ENCODE peak calls at places on chromosomes 7 and 10, in seven cellular contexts. U is cardiac muscle cell; X is CD4-positive, alpha-beta T cell; P is lung; D is RWPE1; Y is tibial nerve; C is IMR-90. O is an unnamed sample.

GRCh38 chr10:85641479-85641967 is 725.1 kb downstream of the GRID1 start:
- DNase-seq in U (no peak), X (no peak), P (no peak), D (no peak), Y (no peak), C (no peak), O (no peak)

GRCh38 chr7:14341200-14341599 is 351.7 kb upstream of the ETV1 start:
- DNase-seq in U (no peak), X (no peak), P (no peak), D (no peak), Y (no peak), C (no peak), O (no peak)

GRCh38 chr7:90843467-90843866 is 247.3 kb downstream of the CDK14 start:
- DNase-seq in U (no peak), X (no peak), P (no peak), D (no peak), Y (no peak), C (no peak), O (no peak)

GRCh38 chr10:14954001-14954770 is at the start of gene DCLRE1C:
- DNase-seq in U (peak), X (peak), P (peak), D (peak), Y (peak), C (peak), O (peak)

GRCh38 chr10:112526130-112526529 is 79.1 kb downstream of the VTI1A start:
- DNase-seq in U (no peak), X (no peak), P (no peak), D (peak), Y (no peak), C (peak), O (no peak)

GRCh38 chr7:83065714-83066113 is 97.0 kb downstream of the PCLO start:
- DNase-seq in U (no peak), X (no peak), P (no peak), D (no peak), Y (no peak), C (no peak), O (no peak)

GRCh38 chr7:144019457-144019856 is 19.3 kb downstream of the OR6B1 start:
- DNase-seq in U (no peak), X (no peak), P (no peak), D (no peak), Y (no peak), C (peak), O (no peak)

GRCh38 chr10:3720228-3721019 is 64.6 kb downstream of the KLF6 start:
- DNase-seq in U (no peak), X (no peak), P (peak), D (peak), Y (no peak), C (peak), O (no peak)

GRCh38 chr7:92830532-92831110 is 5.8 kb downstream of the CDK6 start:
- DNase-seq in U (no peak), X (no peak), P (no peak), D (no peak), Y (no peak), C (peak), O (no peak)

GRCh38 chr10:122492955-122493597 is 31.7 kb downstream of the HTRA1 start:
- DNase-seq in U (no peak), X (no peak), P (no peak), D (no peak), Y (no peak), C (peak), O (no peak)

GRCh38 chr10:51031995-51032394 is 42.3 kb upstream of the PRKG1 start:
- DNase-seq in U (no peak), X (no peak), P (no peak), D (no peak), Y (no peak), C (no peak), O (no peak)

GRCh38 chr10:32104622-32105509 is 48.6 kb upstream of the KIF5B start:
- DNase-seq in U (no peak), X (no peak), P (no peak), D (no peak), Y (no peak), C (peak), O (no peak)

GRCh38 chr7:37916673-37917660 is at the start of gene SFRP4:
- DNase-seq in U (peak), X (no peak), P (peak), D (peak), Y (peak), C (peak), O (peak)

GRCh38 chr7:136198168-136198567 is 221.0 kb upstream of the MTPN start:
- DNase-seq in U (no peak), X (no peak), P (no peak), D (no peak), Y (no peak), C (no peak), O (no peak)

GRCh38 chr10:24886281-24886680 is 66.1 kb downstream of the PRTFDC1 start:
- DNase-seq in U (no peak), X (no peak), P (no peak), D (no peak), Y (no peak), C (no peak), O (no peak)

GRCh38 chr10:97046426-97047072 is 139.2 kb downstream of the SLIT1 start:
- DNase-seq in U (no peak), X (no peak), P (no peak), D (no peak), Y (no peak), C (no peak), O (no peak)

GRCh38 chr10:131946880-131947279 is 34.8 kb downstream of the BNIP3 start:
- DNase-seq in U (no peak), X (no peak), P (no peak), D (no peak), Y (no peak), C (no peak), O (no peak)

GRCh38 chr7:115249080-115249479 is 327.2 kb downstream of the MDFIC start:
- DNase-seq in U (no peak), X (no peak), P (no peak), D (peak), Y (no peak), C (peak), O (no peak)

GRCh38 chr10:17736223-17736622 is 15.8 kb upstream of the TMEM236 start:
- DNase-seq in U (no peak), X (no peak), P (no peak), D (no peak), Y (no peak), C (no peak), O (no peak)

GRCh38 chr7:18896343-18896975 is 221.0 kb downstream of the TWIST1 start:
- DNase-seq in U (peak), X (no peak), P (no peak), D (no peak), Y (no peak), C (peak), O (no peak)

GRCh38 chr7:133253522-133253882 is 624 bp downstream of the EXOC4 start:
- DNase-seq in U (peak), X (peak), P (no peak), D (no peak), Y (no peak), C (peak), O (no peak)

GRCh38 chr10:90167174-90168064 is 466.0 kb downstream of the KIF20B start:
- DNase-seq in U (no peak), X (no peak), P (no peak), D (peak), Y (no peak), C (peak), O (no peak)

GRCh38 chr10:80204801-80205477 is 398 bp downstream of the ANXA11 start:
- DNase-seq in U (peak), X (peak), P (no peak), D (peak), Y (no peak), C (peak), O (no peak)

GRCh38 chr10:51522858-51523257 is 176.5 kb downstream of the CSTF2T start:
- DNase-seq in U (no peak), X (no peak), P (no peak), D (no peak), Y (no peak), C (no peak), O (no peak)

GRCh38 chr10:93568105-93568390 is 1.6 kb downstream of the FFAR4 start:
- DNase-seq in U (no peak), X (no peak), P (no peak), D (no peak), Y (no peak), C (no peak), O (no peak)

GRCh38 chr7:128022631-128023532 is 8.4 kb downstream of the LRRC4 start:
- DNase-seq in U (no peak), X (no peak), P (no peak), D (peak), Y (no peak), C (peak), O (no peak)

GRCh38 chr10:1628757-1629156 is 108.6 kb downstream of the ADARB2 start:
- DNase-seq in U (no peak), X (no peak), P (no peak), D (no peak), Y (no peak), C (no peak), O (no peak)

GRCh38 chr10:129719889-129720590 is 244.0 kb downstream of the EBF3 start:
- DNase-seq in U (no peak), X (no peak), P (no peak), D (no peak), Y (no peak), C (no peak), O (no peak)

GRCh38 chr10:89281606-89282395 is 20.0 kb upstream of the IFIT2 start:
- DNase-seq in U (no peak), X (no peak), P (no peak), D (no peak), Y (no peak), C (no peak), O (no peak)

GRCh38 chr7:71506822-71507221 is 374.9 kb downstream of the GALNT17 start:
- DNase-seq in U (no peak), X (no peak), P (no peak), D (no peak), Y (no peak), C (no peak), O (no peak)
- TF ChIP-seq CTCF in U (no peak), X (no peak), P (no peak), D (no peak), Y (no peak), C (no peak), O (no peak)

GRCh38 chr7:28144266-28144665 is 36.3 kb downstream of the JAZF1 start:
- DNase-seq in U (peak), X (no peak), P (no peak), D (no peak), Y (no peak), C (no peak), O (no peak)
- TF ChIP-seq CTCF in U (no peak), X (no peak), P (no peak), D (no peak), Y (no peak), C (no peak), O (no peak)

GRCh38 chr7:148110097-148110868 is 480.3 kb upstream of the C7orf33 start:
- DNase-seq in U (peak), X (no peak), P (no peak), D (no peak), Y (no peak), C (no peak), O (no peak)
- TF ChIP-seq CTCF in U (peak), X (no peak), P (no peak), D (no peak), Y (no peak), C (no peak), O (no peak)

DNA sequence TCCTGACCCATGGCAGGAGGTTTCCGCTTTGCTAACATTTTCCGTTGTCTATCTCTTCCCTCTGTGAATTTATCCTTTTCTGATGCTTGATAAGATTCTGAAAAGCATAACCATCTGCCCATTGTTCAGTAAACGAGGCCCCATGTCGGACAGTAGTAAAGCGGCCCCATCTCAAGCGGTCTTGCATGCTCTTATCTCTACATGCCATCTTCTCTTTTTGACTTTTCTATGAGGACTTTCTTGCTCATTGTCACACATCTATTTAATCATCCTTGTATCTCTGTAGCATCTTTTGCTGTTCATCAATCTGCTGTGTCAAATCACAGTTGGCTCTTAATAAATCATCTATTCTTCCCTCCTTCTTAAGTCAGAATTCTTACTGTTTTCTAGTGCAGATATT is 37.6 kb downstream of the ZNF248 start:
- DNase-seq in U (no peak), X (no peak), P (no peak), D (no peak), Y (no peak), C (no peak), O (no peak)
- TF ChIP-seq CTCF in U (no peak), X (no peak), P (no peak), D (no peak), Y (no peak), C (no peak), O (no peak)

DNA sequence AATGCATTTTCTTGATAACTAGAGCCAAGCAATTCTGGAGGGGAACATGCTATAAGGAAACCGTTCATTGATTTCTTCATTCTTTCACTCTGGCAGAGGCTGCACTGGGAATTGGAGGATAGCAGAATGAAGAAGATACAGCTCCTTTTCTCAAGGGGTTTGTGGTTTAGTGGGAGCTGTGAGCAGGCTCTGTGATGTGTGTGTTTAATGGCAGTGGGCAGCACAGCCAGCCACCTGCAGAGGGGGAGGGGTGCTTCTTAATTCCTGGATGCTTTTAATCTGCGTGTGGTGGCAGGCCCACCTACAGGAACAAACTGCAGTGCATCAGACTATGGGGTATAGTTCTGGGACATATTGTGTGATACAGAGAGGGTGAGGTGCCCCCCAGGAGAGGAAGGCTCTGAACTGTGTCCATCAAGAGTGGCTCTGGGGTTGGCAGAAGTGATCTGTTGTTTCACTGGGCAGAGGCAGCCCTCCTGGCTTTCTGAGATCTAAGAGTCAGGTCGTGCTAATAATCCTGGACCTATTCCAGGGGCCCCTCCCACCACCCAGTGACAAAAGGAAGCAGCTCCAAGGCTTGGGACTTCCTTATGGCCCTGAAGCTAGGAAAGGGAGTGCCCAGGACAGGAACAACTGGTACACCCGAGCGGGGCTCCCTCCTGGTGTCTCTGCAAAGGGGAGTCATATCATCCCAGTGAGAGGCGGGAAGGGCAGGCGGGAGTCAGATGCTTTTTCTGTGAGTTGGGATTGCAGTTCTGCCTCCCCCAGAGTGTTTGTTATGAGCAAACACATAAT is 32.1 kb downstream of the RPS24 start:
- DNase-seq in U (no peak), X (no peak), P (no peak), D (no peak), Y (no peak), C (no peak), O (no peak)
- TF ChIP-seq CTCF in U (no peak), X (no peak), P (no peak), D (no peak), Y (no peak), C (no peak), O (no peak)

GRCh38 chr10:119149723-119150122 is 15.8 kb downstream of the SFXN4 start:
- DNase-seq in U (no peak), X (no peak), P (no peak), D (no peak), Y (no peak), C (no peak), O (no peak)
- TF ChIP-seq CTCF in U (peak), X (no peak), P (no peak), D (no peak), Y (no peak), C (peak), O (no peak)

DNA sequence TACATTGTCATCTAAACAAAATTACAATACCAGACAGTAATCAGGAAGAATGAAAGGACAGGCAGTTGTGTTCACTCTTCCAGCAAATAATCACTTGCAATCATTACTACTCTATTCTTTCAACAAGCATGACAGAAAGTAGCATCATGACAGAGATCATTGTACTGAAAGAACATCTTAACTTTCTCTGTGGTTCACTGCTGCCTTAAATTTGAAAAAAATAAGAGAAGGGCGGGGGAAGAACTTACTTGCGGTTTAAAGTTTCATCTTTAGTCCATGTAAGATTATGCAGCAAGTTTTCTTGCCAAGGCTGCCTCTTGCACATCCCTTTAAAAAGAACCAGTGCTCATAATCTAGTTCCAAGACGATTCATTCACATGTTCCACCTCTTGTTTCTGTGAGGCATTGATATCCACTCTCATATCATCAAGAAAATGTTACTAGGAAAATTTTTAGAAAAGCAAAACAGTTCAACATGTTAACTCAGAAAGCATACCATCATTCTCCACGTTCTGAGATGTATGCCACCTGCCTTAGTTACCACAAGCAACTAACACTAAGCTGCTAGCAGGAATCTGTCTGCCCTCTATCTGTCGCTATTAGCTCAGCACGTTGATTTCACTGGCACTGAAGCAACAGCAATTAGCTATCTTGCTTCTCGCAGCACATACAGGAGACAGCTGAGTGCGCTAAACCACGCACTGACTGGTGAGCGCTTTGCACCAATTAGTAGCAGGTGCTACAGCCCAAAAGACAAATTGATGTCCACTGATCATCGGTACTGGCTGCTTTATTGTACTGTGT is at the start of gene PCDH15:
- DNase-seq in U (peak), X (no peak), P (no peak), D (peak), Y (no peak), C (no peak), O (no peak)
- TF ChIP-seq CTCF in U (peak), X (no peak), P (no peak), D (no peak), Y (peak), C (no peak), O (no peak)

DNA sequence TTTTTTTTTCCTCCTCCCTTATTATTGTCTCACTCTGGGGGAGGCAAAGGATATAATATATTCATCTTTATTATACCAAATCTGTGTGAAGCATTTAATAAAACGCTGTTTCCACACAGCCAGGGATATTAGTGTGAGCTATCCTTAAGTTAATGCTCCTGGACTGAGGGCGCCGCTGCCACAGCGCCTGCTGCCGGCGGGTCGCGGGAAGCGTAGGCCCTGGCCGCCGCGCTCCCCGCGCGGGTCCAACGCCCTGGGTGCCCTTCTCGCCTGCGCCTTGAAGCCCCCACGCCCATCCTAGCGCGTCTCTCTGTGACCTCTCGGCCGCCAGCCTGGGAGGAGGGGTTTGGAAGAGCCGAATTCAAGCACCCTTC is 9.5 kb upstream of the LBX1 start:
- DNase-seq in U (peak), X (no peak), P (no peak), D (no peak), Y (no peak), C (no peak), O (no peak)
- TF ChIP-seq CTCF in U (peak), X (peak), P (peak), D (peak), Y (peak), C (peak), O (peak)

GRCh38 chr7:28383949-28384348 is 28.4 kb upstream of the CREB5 start:
- DNase-seq in U (no peak), X (no peak), P (no peak), D (no peak), Y (no peak), C (no peak), O (no peak)
- TF ChIP-seq CTCF in U (no peak), X (no peak), P (no peak), D (no peak), Y (no peak), C (no peak), O (no peak)

O was measured in mesothelial cell of epicardium.